ENCODE peak calls at places on chromosomes 13 and 19, in ten cellular contexts. L is activated CD4-positive, alpha-beta memory T cell treated with anti-CD3 and anti-CD28 coated beads, Interleukin-2, amount 10 ng/mL, durations not matched to agents 7 days and 5 days; J is fibroblast of the conjunctiva; Y is stimulated activated CD8-positive, alpha-beta memory T cell treated with anti-CD3 and anti-CD28 coated beads, Interleukin-4, amount 100 ng/mL, for 4 hours; E is astrocyte of the spinal cord; W is transverse colon; T is NCI-H510A treated with DMSO at 0.1 percent for 48 hours; P is HFF-Myc; A is fibroblast of lung; C is left ventricle myocardium inferior. X is an unnamed sample.

GRCh38 chr13:75938811-75939525 is 302.8 kb downstream of the LMO7 start:
- DNase-seq in A (peak), L (no peak), E (peak), W (no peak), P (no peak), J (peak), Y (no peak), T (no peak), C (no peak), X (no peak)

GRCh38 chr13:110582421-110582954 is 21.0 kb upstream of the RAB20 start:
- DNase-seq in Y (no peak), J (no peak), L (no peak), E (no peak), W (no peak), T (no peak), P (no peak), A (no peak), C (no peak), X (peak)

GRCh38 chr19:3586124-3586626 is 897 bp downstream of the GIPC3 start:
- DNase-seq in L (no peak), W (no peak), C (no peak), E (no peak), A (no peak), P (no peak), Y (no peak), T (no peak), J (no peak), X (no peak)

GRCh38 chr13:76116931-76117330 is 480.8 kb downstream of the LMO7 start:
- DNase-seq in J (peak), A (no peak), T (no peak), L (no peak), C (no peak), E (no peak), P (no peak), Y (no peak), W (no peak), X (no peak)

GRCh38 chr19:13982773-13983172 is 23.3 kb downstream of the RFX1 start:
- DNase-seq in P (no peak), A (no peak), Y (no peak), E (no peak), L (no peak), C (no peak), T (no peak), J (no peak), W (no peak), X (no peak)

GRCh38 chr13:44300895-44301638 is 72.6 kb upstream of the SERP2 start:
- DNase-seq in A (peak), C (peak), E (peak), L (no peak), Y (no peak), P (peak), J (no peak), W (no peak), T (no peak), X (peak)

GRCh38 chr19:7870571-7871279 is 3.5 kb downstream of the PRR36 start:
- DNase-seq in J (no peak), E (peak), T (no peak), L (peak), W (peak), Y (no peak), C (no peak), P (no peak), A (peak), X (peak)

GRCh38 chr13:48492123-48493075 is 40.5 kb downstream of the RCBTB2 start:
- DNase-seq in E (no peak), P (peak), L (peak), J (no peak), A (peak), C (peak), Y (peak), W (peak), T (no peak), X (peak)

GRCh38 chr19:11265785-11266236 is 3.5 kb upstream of the DOCK6 start:
- DNase-seq in T (peak), P (no peak), E (peak), A (peak), Y (no peak), C (no peak), L (no peak), W (peak), J (no peak), X (peak)